ENCODE peak calls at places on chromosomes 3 and 15, in five cellular contexts. H is stomach, F is HL-60, K is Panc1, D is GM23338. P is an unnamed sample.

GRCh38 chr3:12729313-12729676 is 29.8 kb downstream of the TMEM40 start:
- DNase-seq in K (no peak), D (no peak), F (no peak), H (no peak), P (no peak)

GRCh38 chr15:91649922-91650321 is 203.6 kb upstream of the SLCO3A1 start:
- DNase-seq in F (no peak), H (no peak), K (no peak), D (no peak), P (no peak)

GRCh38 chr3:59979542-59979941 is 929.7 kb upstream of the CFAP20DC start:
- DNase-seq in F (no peak), H (no peak), K (no peak), D (no peak), P (no peak)

GRCh38 chr15:88125578-88125977 is 131.0 kb downstream of the NTRK3 start:
- DNase-seq in F (no peak), K (no peak), D (no peak), H (no peak), P (no peak)

GRCh38 chr15:50257924-50258323 is 7.6 kb downstream of the HDC start:
- DNase-seq in D (no peak), H (no peak), F (peak), K (no peak), P (no peak)

GRCh38 chr3:12753275-12754028 is 5.6 kb downstream of the TMEM40 start:
- DNase-seq in D (no peak), F (no peak), K (no peak), H (no peak), P (no peak)

GRCh38 chr15:101723874-101724674 is at the start of gene TARS3:
- DNase-seq in K (peak), F (peak), D (peak), H (peak), P (peak)

GRCh38 chr3:111151438-111151837 is 79.8 kb downstream of the NECTIN3 start:
- DNase-seq in F (no peak), D (peak), H (no peak), K (no peak), P (no peak)

GRCh38 chr3:98985406-98985805 is 83.9 kb upstream of the DCBLD2 start:
- DNase-seq in D (no peak), F (no peak), K (no peak), H (no peak), P (no peak)

DNA sequence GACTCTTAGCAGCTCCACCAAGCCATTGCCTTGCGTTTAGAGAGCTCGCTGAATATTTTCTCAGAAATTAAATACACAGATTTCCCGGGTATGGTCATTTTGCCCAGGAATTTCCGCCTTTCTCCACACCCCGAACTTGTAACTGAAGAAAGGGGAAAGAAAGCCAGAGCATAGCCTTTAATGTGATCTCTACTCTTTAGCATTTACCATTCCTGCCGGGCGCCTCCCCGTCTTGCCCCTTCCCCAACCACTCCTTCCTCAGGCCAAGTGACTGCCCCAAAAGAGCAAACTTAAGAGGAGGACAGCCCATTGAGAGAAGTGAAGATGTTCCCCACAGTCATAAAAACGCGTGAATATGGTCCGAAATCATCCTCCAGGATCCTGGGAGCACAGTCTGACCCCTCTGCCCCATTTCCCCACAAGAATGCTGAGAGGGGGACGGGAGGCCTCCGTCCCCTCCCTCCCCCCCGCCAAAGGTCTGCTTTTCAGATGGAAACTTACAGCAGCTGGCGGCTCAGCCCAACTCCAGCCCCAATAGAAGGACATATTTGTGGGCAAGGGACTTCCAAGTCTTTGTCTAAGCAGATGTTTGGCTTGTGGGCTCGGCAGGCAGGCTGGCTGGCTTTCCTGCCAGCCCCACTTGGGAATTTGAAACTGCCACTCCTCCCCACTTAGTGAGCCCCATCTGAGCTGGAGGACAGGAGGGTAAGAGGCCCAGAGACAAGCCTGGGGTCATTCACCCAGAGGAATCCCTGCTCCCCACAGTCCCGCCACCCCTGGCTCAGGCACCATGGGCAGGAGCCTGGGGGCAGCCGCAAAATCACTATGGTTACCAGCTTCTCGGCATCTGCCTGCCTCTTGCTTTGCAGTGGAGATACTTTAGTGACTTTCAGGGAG is 53.4 kb downstream of the LMCD1 start:
- DNase-seq in K (no peak), F (no peak), D (peak), H (no peak), P (no peak)
- TF ChIP-seq POLR2AphosphoS5 in K (no peak), F (no peak), D (no peak), H (peak), P (no peak)

GRCh38 chr15:70793694-70794093 is 30.3 kb upstream of the UACA start:
- DNase-seq in F (no peak), D (no peak), H (peak), K (no peak), P (no peak)

GRCh38 chr15:70791248-70791647 is 27.9 kb upstream of the UACA start:
- DNase-seq in F (no peak), H (no peak), K (no peak), D (no peak), P (no peak)

GRCh38 chr15:70789213-70789612 is 25.9 kb upstream of the UACA start:
- DNase-seq in H (no peak), K (no peak), D (no peak), F (no peak), P (no peak)

GRCh38 chr15:70794596-70795310 is 31.4 kb upstream of the UACA start:
- DNase-seq in F (no peak), D (no peak), K (no peak), H (no peak), P (no peak)

GRCh38 chr15:70792171-70792573 is 28.8 kb upstream of the UACA start:
- DNase-seq in K (peak), H (no peak), D (no peak), F (no peak), P (no peak)
- TF ChIP-seq POLR2AphosphoS5 in K (peak), H (no peak), D (no peak), F (no peak), P (no peak)

GRCh38 chr3:170233532-170233931 is 11.3 kb downstream of the PRKCI start:
- DNase-seq in K (no peak), F (no peak), D (no peak), H (peak), P (no peak)
- TF ChIP-seq POLR2AphosphoS5 in K (no peak), F (no peak), D (no peak), H (peak), P (no peak)

DNA sequence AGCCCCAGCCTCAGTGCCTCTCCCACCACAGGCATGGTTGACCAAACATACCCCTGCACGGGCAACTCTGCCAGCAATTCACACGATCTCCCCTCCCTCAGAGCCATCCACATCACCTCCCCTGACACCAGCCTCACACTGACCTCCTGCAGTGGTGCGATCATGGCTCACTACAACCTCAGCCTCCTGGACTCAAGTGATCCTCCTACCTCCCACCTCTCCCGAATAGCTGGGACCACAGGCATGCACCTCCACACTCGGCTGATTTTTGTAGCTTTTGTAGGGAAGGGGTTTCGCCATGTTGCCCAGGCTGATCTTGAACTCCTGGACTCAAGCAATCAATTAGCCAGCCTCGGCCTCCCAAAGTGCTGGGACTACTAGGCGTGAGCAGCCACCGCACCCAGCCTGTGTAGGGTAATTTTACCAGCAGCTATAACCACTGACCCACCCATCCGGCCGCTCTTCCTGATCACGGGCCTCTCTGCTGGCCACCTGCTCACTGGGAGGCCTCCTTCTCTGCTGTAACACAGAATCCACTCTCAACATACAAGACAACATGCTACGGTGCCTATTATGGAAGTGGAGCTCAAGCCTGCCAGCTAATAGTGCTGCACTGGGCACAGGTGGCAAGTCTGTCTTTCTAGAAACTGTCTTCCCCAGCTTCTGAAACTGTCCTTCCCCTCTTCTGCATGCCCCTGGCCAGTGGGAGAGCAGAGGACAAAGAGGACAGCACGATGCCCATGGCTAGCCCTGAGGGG is 4.6 kb downstream of the GP9 start:
- DNase-seq in H (no peak), D (no peak), K (no peak), F (no peak), P (no peak)
- TF ChIP-seq POLR2AphosphoS5 in H (no peak), D (no peak), K (no peak), F (no peak), P (no peak)

GRCh38 chr3:114789803-114790202 is 357.3 kb downstream of the ZBTB20 start:
- DNase-seq in K (no peak), F (no peak), D (no peak), H (no peak), P (no peak)

GRCh38 chr3:114792159-114792918 is 354.7 kb downstream of the ZBTB20 start:
- DNase-seq in F (no peak), K (no peak), H (no peak), D (no peak), P (no peak)

GRCh38 chr3:114794894-114795630 is 352.0 kb downstream of the ZBTB20 start:
- DNase-seq in K (no peak), F (no peak), H (no peak), D (peak), P (no peak)

GRCh38 chr3:114790752-114791151 is 356.3 kb downstream of the ZBTB20 start:
- DNase-seq in K (no peak), H (no peak), F (no peak), D (no peak), P (no peak)
- TF ChIP-seq POLR2AphosphoS5 in K (no peak), H (no peak), F (no peak), D (no peak), P (no peak)

GRCh38 chr3:183662099-183662498 is 26.7 kb downstream of the KLHL24 start:
- DNase-seq in F (no peak), K (no peak), H (no peak), D (no peak), P (no peak)

DNA sequence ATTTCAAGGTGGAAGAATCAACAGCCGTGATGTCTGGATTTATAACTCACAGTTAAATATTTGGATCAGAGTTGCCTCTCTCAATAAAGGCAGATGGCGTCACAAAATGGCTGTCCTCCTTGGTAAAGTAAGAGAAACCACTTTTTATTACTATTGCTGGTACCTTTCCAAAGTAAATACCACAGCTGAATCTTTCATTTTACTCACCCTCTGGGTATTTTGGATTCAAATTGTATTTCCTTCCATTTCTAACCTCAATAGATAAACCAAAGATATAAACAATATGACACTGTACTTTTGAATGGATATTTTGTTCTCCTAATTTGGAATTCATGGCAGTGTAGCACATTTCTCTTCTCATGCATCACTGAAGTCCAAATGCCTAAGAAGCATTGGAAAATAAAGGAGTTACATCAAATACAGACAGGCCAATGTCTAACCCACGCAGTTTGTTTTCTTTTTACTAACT is 29.5 kb downstream of the KLHL24 start:
- DNase-seq in D (no peak), F (no peak), H (no peak), K (peak), P (no peak)
- TF ChIP-seq POLR2AphosphoS5 in D (no peak), F (no peak), H (no peak), K (no peak), P (no peak)

GRCh38 chr3:14297784-14298236 is 104.6 kb upstream of the SLC6A6 start:
- DNase-seq in F (no peak), K (no peak), D (peak), H (no peak), P (no peak)
- TF ChIP-seq POLR2AphosphoS5 in F (no peak), K (no peak), D (no peak), H (no peak), P (peak)

GRCh38 chr3:5194801-5195509 is 7.4 kb downstream of the EDEM1 start:
- DNase-seq in K (peak), D (no peak), H (no peak), F (peak), P (no peak)
- TF ChIP-seq POLR2AphosphoS5 in K (no peak), D (no peak), H (peak), F (peak), P (peak)